ENCODE peak calls at places on chromosomes 4 and X, in seven cellular contexts. P is NCI-H1417 treated with DMSO at 0.1 percent for 48 hours; N is psoas muscle; T is activated CD8-positive, alpha-beta memory T cell treated with anti-CD3 and anti-CD28 coated beads, Interleukin-2, amount 50 U/mL, for 48 hours; Z is stimulated activated CD4-positive, alpha-beta T cell treated with anti-CD3 and anti-CD28 coated beads, Interleukin-4, amount 100 ng/mL, for 4 hours; Y is lung microvascular endothelial cell; M is naive B cell. G is an unnamed sample.

GRCh38 chrX:23766650-23767551 is 16.1 kb upstream of the SAT1 start:
- DNase-seq in P (no peak), N (no peak), T (no peak), Z (no peak), Y (no peak), M (peak; percentile 6), G (no peak)

GRCh38 chr4:73669410-73670183 is 49.4 kb upstream of the RASSF6 start:
- DNase-seq in P (no peak), N (no peak), T (no peak), Z (no peak), Y (no peak), M (no peak), G (no peak)

GRCh38 chr4:82776925-82777542 is 21.6 kb downstream of the SCD5 start:
- DNase-seq in P (no peak), N (no peak), T (no peak), Z (no peak), Y (no peak), M (no peak), G (no peak)

GRCh38 chrX:11382935-11383334 is 89.7 kb downstream of the AMELX start:
- DNase-seq in P (no peak), N (no peak), T (no peak), Z (no peak), Y (no peak), M (no peak), G (no peak)

GRCh38 chr4:147768113-147768512 is 36.2 kb downstream of the ARHGAP10 start:
- DNase-seq in P (no peak), N (no peak), T (no peak), Z (no peak), Y (peak; percentile 43), M (no peak), G (no peak)

GRCh38 chr4:143773998-143774898 is 73.8 kb upstream of the FREM3 start:
- DNase-seq in P (no peak), N (no peak), T (peak; percentile 58), Z (peak; percentile 22), Y (peak; percentile 49), M (peak; percentile 62), G (peak; percentile 3)

GRCh38 chr4:124090007-124090406 is 622.5 kb downstream of the ANKRD50 start:
- DNase-seq in P (no peak), N (no peak), T (no peak), Z (no peak), Y (peak; percentile 85), M (no peak), G (no peak)

GRCh38 chr4:81606166-81606565 is 134.5 kb upstream of the RASGEF1B start:
- DNase-seq in P (no peak), N (no peak), T (no peak), Z (no peak), Y (no peak), M (no peak), G (no peak)

GRCh38 chr4:80192937-80193336 is 4.4 kb upstream of the PRDM8 start:
- DNase-seq in P (no peak), N (no peak), T (no peak), Z (no peak), Y (no peak), M (no peak), G (no peak)

GRCh38 chr4:30396772-30397475 is 323.2 kb upstream of the PCDH7 start:
- DNase-seq in P (no peak), N (no peak), T (no peak), Z (no peak), Y (no peak), M (no peak), G (no peak)

GRCh38 chr4:970854-971520 is 2.4 kb downstream of the DGKQ start:
- DNase-seq in P (no peak), N (no peak), T (no peak), Z (no peak), Y (no peak), M (no peak), G (no peak)

GRCh38 chr4:82886145-82886942 is 4.6 kb downstream of the SEC31A start:
- DNase-seq in P (no peak), N (no peak), T (no peak), Z (no peak), Y (no peak), M (no peak), G (no peak)

GRCh38 chr4:173703076-173703475 is 173.0 kb upstream of the HAND2 start:
- DNase-seq in P (no peak), N (no peak), T (no peak), Z (no peak), Y (no peak), M (no peak), G (no peak)

GRCh38 chr4:4618846-4619245 is 77.0 kb upstream of the STX18 start:
- DNase-seq in P (no peak), N (no peak), T (no peak), Z (no peak), Y (peak; percentile 26), M (no peak), G (no peak)

GRCh38 chr4:43251760-43252317 is 359.3 kb downstream of the GRXCR1 start:
- DNase-seq in P (no peak), N (no peak), T (no peak), Z (no peak), Y (no peak), M (no peak), G (no peak)

GRCh38 chrX:12383196-12383595 is 244.9 kb downstream of the FRMPD4 start:
- DNase-seq in P (no peak), N (no peak), T (no peak), Z (no peak), Y (no peak), M (no peak), G (no peak)

GRCh38 chrX:97238632-97239031 is 354.9 kb downstream of the RPA4 start:
- DNase-seq in P (no peak), N (no peak), T (no peak), Z (no peak), Y (peak; percentile 41), M (no peak), G (no peak)

GRCh38 chrX:150162141-150162540 is 201.0 kb upstream of the MAMLD1 start:
- DNase-seq in P (no peak), N (no peak), T (no peak), Z (no peak), Y (no peak), M (no peak), G (no peak)

GRCh38 chrX:50920132-50920531 is 9.6 kb downstream of the BMP15 start:
- DNase-seq in P (no peak), N (no peak), T (no peak), Z (no peak), Y (peak; percentile 57), M (no peak), G (no peak)

GRCh38 chrX:52422884-52423283 is 54.1 kb downstream of the XAGE2 start:
- DNase-seq in P (no peak), N (no peak), T (no peak), Z (no peak), Y (no peak), M (no peak), G (no peak)

GRCh38 chr4:5474756-5475155 is 233.6 kb downstream of the EVC2 start:
- DNase-seq in P (no peak), N (no peak), T (no peak), Z (no peak), Y (no peak), M (no peak), G (no peak)

GRCh38 chr4:45399116-45399515 is 672.8 kb upstream of the GNPDA2 start:
- DNase-seq in P (no peak), N (no peak), T (no peak), Z (no peak), Y (no peak), M (no peak), G (no peak)

GRCh38 chrX:9598344-9598743 is 133.5 kb downstream of the TBL1X start:
- DNase-seq in P (no peak), N (no peak), T (no peak), Z (no peak), Y (peak; percentile 16), M (no peak), G (no peak)

GRCh38 chr4:103204114-103204513 is 6.0 kb upstream of the CENPE start:
- DNase-seq in P (no peak), N (no peak), T (no peak), Z (no peak), Y (peak; percentile 14), M (no peak), G (no peak)

GRCh38 chr4:26873391-26874026 is 12.9 kb downstream of the STIM2 start:
- DNase-seq in P (no peak), N (no peak), T (peak; percentile 68), Z (no peak), Y (peak; percentile 55), M (peak; percentile 46), G (peak; percentile 21)